ENCODE peak calls at places on chromosomes 12 and 14, in eight cellular contexts. One of them, this sample, is unnamed.

GRCh38 chr12:51087818-51088217 is 4.4 kb upstream of the CSRNP2 start:
- DNase-seq in GM23248: no peak
- DNase-seq in choroid plexus epithelial cell: no peak
- DNase-seq in A549: no peak
- DNase-seq in fibroblast of lung: no peak
- DNase-seq in thoracic aorta: no peak
- DNase-seq in hypothalamus: no peak
- DNase-seq in small intestine: no peak
- DNase-seq in this sample: no peak

GRCh38 chr12:78390920-78391319 is 473.7 kb upstream of the SYT1 start:
- DNase-seq in GM23248: no peak
- DNase-seq in choroid plexus epithelial cell: no peak
- DNase-seq in A549: no peak
- DNase-seq in fibroblast of lung: no peak
- DNase-seq in thoracic aorta: no peak
- DNase-seq in hypothalamus: no peak
- DNase-seq in small intestine: no peak
- DNase-seq in this sample: no peak

GRCh38 chr14:22558221-22558913 is 30.7 kb downstream of the DAD1 start:
- DNase-seq in GM23248: no peak
- DNase-seq in choroid plexus epithelial cell: no peak
- DNase-seq in A549: no peak
- DNase-seq in fibroblast of lung: no peak
- DNase-seq in thoracic aorta: no peak
- DNase-seq in hypothalamus: no peak
- DNase-seq in small intestine: no peak
- DNase-seq in this sample: no peak

GRCh38 chr12:19190292-19191031 is 60.9 kb downstream of the PLEKHA5 start:
- DNase-seq in GM23248: peak
- DNase-seq in choroid plexus epithelial cell: peak
- DNase-seq in A549: no peak
- DNase-seq in fibroblast of lung: peak
- DNase-seq in thoracic aorta: no peak
- DNase-seq in hypothalamus: no peak
- DNase-seq in small intestine: no peak
- DNase-seq in this sample: peak

GRCh38 chr14:91089958-91090535 is 23.8 kb upstream of the DGLUCY start:
- DNase-seq in GM23248: no peak
- DNase-seq in choroid plexus epithelial cell: no peak
- DNase-seq in A549: no peak
- DNase-seq in fibroblast of lung: no peak
- DNase-seq in thoracic aorta: no peak
- DNase-seq in hypothalamus: no peak
- DNase-seq in small intestine: no peak
- DNase-seq in this sample: no peak

GRCh38 chr14:24817638-24818053 is 183.7 kb upstream of the GZMB start:
- DNase-seq in GM23248: peak
- DNase-seq in choroid plexus epithelial cell: no peak
- DNase-seq in A549: peak
- DNase-seq in fibroblast of lung: no peak
- DNase-seq in thoracic aorta: no peak
- DNase-seq in hypothalamus: no peak
- DNase-seq in small intestine: no peak
- DNase-seq in this sample: no peak

GRCh38 chr14:103366741-103367140 is 18.5 kb upstream of the MARK3 start:
- DNase-seq in GM23248: no peak
- DNase-seq in choroid plexus epithelial cell: no peak
- DNase-seq in A549: no peak
- DNase-seq in fibroblast of lung: no peak
- DNase-seq in thoracic aorta: no peak
- DNase-seq in hypothalamus: no peak
- DNase-seq in small intestine: no peak
- DNase-seq in this sample: no peak

GRCh38 chr12:50825372-50825838 is 17.3 kb upstream of the TMPRSS12 start:
- DNase-seq in GM23248: peak
- DNase-seq in choroid plexus epithelial cell: peak
- DNase-seq in A549: peak
- DNase-seq in fibroblast of lung: peak
- DNase-seq in thoracic aorta: no peak
- DNase-seq in hypothalamus: no peak
- DNase-seq in small intestine: peak
- DNase-seq in this sample: peak

GRCh38 chr14:96051642-96052540 is 12.7 kb downstream of the C14orf132 start:
- DNase-seq in GM23248: no peak
- DNase-seq in choroid plexus epithelial cell: no peak
- DNase-seq in A549: peak
- DNase-seq in fibroblast of lung: no peak
- DNase-seq in thoracic aorta: no peak
- DNase-seq in hypothalamus: no peak
- DNase-seq in small intestine: peak
- DNase-seq in this sample: no peak

This sample was measured in amniotic stem cell.